ENCODE peak calls at places on chromosomes 5 and 9, in eight cellular contexts. Q is NCI-H1092; R is NCI-H2081; M is HS-27A; Z is activated T-helper 1 cell treated with anti-CD3 and anti-CD28 coated beads, Interleukin-2, amount 50 U/mL, for 16 hours; T is suprapubic skin; H is tibial nerve; O is GM18507. X is an unnamed sample.

GRCh38 chr9:117528225-117528624 is 113.4 kb upstream of the ASTN2 start:
- DNase-seq in O (no peak), T (no peak), Q (no peak), H (no peak), M (no peak), Z (no peak), R (no peak), X (no peak)

GRCh38 chr5:177304392-177305119 is 957 bp downstream of the PRELID1 start:
- DNase-seq in M (no peak), T (no peak), R (no peak), H (no peak), Z (no peak), O (no peak), Q (no peak), X (no peak)

GRCh38 chr9:127219533-127219932 is 45.0 kb upstream of the GARNL3 start:
- DNase-seq in O (no peak), H (no peak), T (peak; percentile 45), Q (no peak), M (no peak), R (no peak), Z (no peak), X (no peak)

GRCh38 chr9:121807918-121808278 is 156.5 kb downstream of the DAB2IP start:
- DNase-seq in R (peak; percentile 6), H (peak; percentile 13), O (no peak), Q (no peak), T (no peak), Z (no peak), M (no peak), X (no peak)

GRCh38 chr5:173451651-173452050 is 123.4 kb upstream of the STC2 start:
- DNase-seq in Z (no peak), R (no peak), H (no peak), M (no peak), Q (no peak), T (no peak), O (no peak), X (no peak)

GRCh38 chr5:80917596-80917995 is 42.6 kb upstream of the RASGRF2 start:
- DNase-seq in O (no peak), Q (peak; percentile 55), R (no peak), T (no peak), H (no peak), Z (no peak), M (no peak), X (no peak)

GRCh38 chr9:82382887-82383616 is 394.5 kb downstream of the SPATA31D1 start:
- DNase-seq in O (no peak), T (no peak), H (no peak), M (no peak), Z (no peak), R (no peak), Q (no peak), X (no peak)

GRCh38 chr9:91419222-91420191 is 4.1 kb downstream of the NFIL3 start:
- DNase-seq in Z (no peak), O (no peak), Q (no peak), H (peak; percentile 76), T (peak; percentile 84), R (no peak), M (no peak), X (no peak)

GRCh38 chr9:133821606-133822438 is 83.7 kb upstream of the SARDH start:
- DNase-seq in O (peak; percentile 48), M (no peak), Z (no peak), T (no peak), H (no peak), Q (no peak), R (peak; percentile 74), X (no peak)

GRCh38 chr5:179309751-179310320 is 35.4 kb downstream of the ADAMTS2 start:
- DNase-seq in Q (no peak), Z (no peak), O (no peak), H (no peak), T (no peak), R (no peak), M (no peak), X (no peak)

GRCh38 chr9:488448-488847 is 273.8 kb downstream of the DOCK8 start:
- DNase-seq in H (no peak), T (no peak), R (no peak), O (no peak), Z (no peak), M (no peak), Q (no peak), X (no peak)

GRCh38 chr9:706073-706472 is 135.4 kb upstream of the DMRT1 start:
- DNase-seq in H (no peak), R (no peak), Q (no peak), M (no peak), Z (no peak), T (no peak), O (no peak), X (no peak)

GRCh38 chr9:35972093-35972492 is 14.1 kb upstream of the OR2S2 start:
- DNase-seq in H (no peak), M (no peak), O (no peak), Z (no peak), R (no peak), Q (no peak), T (no peak), X (no peak)

GRCh38 chr5:178428341-178429155 is 161.6 kb downstream of the COL23A1 start:
- DNase-seq in T (no peak), H (no peak), O (no peak), M (no peak), Q (no peak), R (no peak), Z (no peak), X (no peak)

GRCh38 chr5:73370620-73371583 is 77.7 kb downstream of the FOXD1 start:
- DNase-seq in Q (no peak), O (no peak), H (no peak), T (no peak), Z (no peak), R (no peak), M (peak; percentile 87), X (no peak)

GRCh38 chr9:133768371-133768858 is 30.3 kb upstream of the SARDH start:
- DNase-seq in M (no peak), R (no peak), Q (no peak), T (no peak), H (no peak), Z (no peak), O (no peak), X (no peak)

GRCh38 chr5:34841816-34842215 is 2.9 kb downstream of the TTC23L start:
- DNase-seq in Z (no peak), R (no peak), M (no peak), Q (no peak), H (no peak), O (no peak), T (no peak), X (no peak)

GRCh38 chr9:110095776-110096175 is 112.2 kb downstream of the C9orf152 start:
- DNase-seq in O (no peak), Z (no peak), M (no peak), T (no peak), R (no peak), H (no peak), Q (no peak), X (no peak)

GRCh38 chr9:127867356-127868277 is 9.9 kb downstream of the AK1 start:
- DNase-seq in Q (no peak), T (peak; percentile 57), H (no peak), Z (no peak), M (no peak), O (no peak), R (no peak), X (no peak)

GRCh38 chr5:124365491-124365890 is 380.9 kb downstream of the ZNF608 start:
- DNase-seq in R (peak; percentile 91), O (no peak), Q (peak; percentile 74), H (no peak), T (no peak), M (no peak), Z (no peak), X (no peak)

GRCh38 chr9:15349892-15350761 is 43.1 kb upstream of the TTC39B start:
- DNase-seq in R (no peak), M (peak; percentile 27), T (no peak), Z (no peak), H (no peak), Q (peak; percentile 15), O (no peak), X (peak; percentile 15)

GRCh38 chr5:79241535-79241979 is 5.6 kb downstream of the JMY start:
- DNase-seq in Q (no peak), H (no peak), R (no peak), Z (no peak), O (no peak), M (no peak), T (no peak), X (no peak)

GRCh38 chr9:106868565-106868964 is 5.6 kb downstream of the ZNF462 start:
- DNase-seq in M (no peak), T (no peak), H (peak; percentile 17), R (no peak), O (no peak), Q (no peak), Z (no peak), X (no peak)

GRCh38 chr5:73902327-73903051 is 276.5 kb downstream of the ARHGEF28 start:
- DNase-seq in M (no peak), Q (peak; percentile 16), O (no peak), R (peak; percentile 72), Z (no peak), T (no peak), H (no peak), X (no peak)

GRCh38 chr5:17024686-17025180 is 88.6 kb upstream of the MYO10 start:
- DNase-seq in M (no peak), T (no peak), Q (no peak), H (no peak), R (no peak), O (no peak), Z (no peak), X (no peak)

GRCh38 chr5:76406567-76407155 is 3.6 kb downstream of the IQGAP2 start:
- DNase-seq in Z (no peak), O (no peak), M (no peak), T (no peak), H (no peak), Q (no peak), R (no peak), X (no peak)

GRCh38 chr5:37834542-37835399 is 5.1 kb downstream of the GDNF start:
- DNase-seq in M (no peak), Q (no peak), T (no peak), H (no peak), O (no peak), Z (no peak), R (no peak), X (no peak)

GRCh38 chr5:43121565-43122484 is 1.1 kb downstream of the ZNF131 start:
- DNase-seq in H (no peak), Z (no peak), Q (peak; percentile 81), T (no peak), O (no peak), R (peak; percentile 85), M (peak; percentile 38), X (no peak)

GRCh38 chr5:122985954-122986721 is 50.4 kb downstream of the PPIC start:
- DNase-seq in H (no peak), T (no peak), Z (no peak), R (no peak), Q (no peak), M (no peak), O (peak; percentile 25), X (no peak)

GRCh38 chr9:132008184-132008781 is 71.4 kb downstream of the MED27 start:
- DNase-seq in O (no peak), Q (no peak), H (no peak), Z (no peak), T (no peak), R (no peak), M (peak; percentile 53), X (no peak)

GRCh38 chr9:114900937-114901802 is 29.2 kb downstream of the TNFSF8 start:
- DNase-seq in T (no peak), O (no peak), R (no peak), M (no peak), H (no peak), Q (no peak), Z (no peak), X (no peak)

GRCh38 chr5:135058326-135058725 is 24.3 kb upstream of the PITX1 start:
- DNase-seq in O (no peak), Q (no peak), H (no peak), Z (no peak), T (no peak), R (no peak), M (no peak), X (no peak)

GRCh38 chr5:52771343-52772039 is 16.2 kb upstream of the ITGA1 start:
- DNase-seq in H (no peak), R (no peak), Q (no peak), M (no peak), O (no peak), Z (no peak), T (no peak), X (no peak)

GRCh38 chr5:117433841-117434240 is 859.2 kb upstream of the SEMA6A start:
- DNase-seq in H (no peak), M (no peak), Z (no peak), R (no peak), O (no peak), T (no peak), Q (no peak), X (no peak)